ENCODE peak calls at places on chromosomes 1 and 21, in ten cellular contexts. One of them, this sample, is unnamed.

GRCh38 chr1:227316941-227317540 is 1.3 kb downstream of the CDC42BPA start:
- DNase-seq in ureter: no peak
- DNase-seq in Daoy: peak
- DNase-seq in hypothalamus: no peak
- DNase-seq in central memory CD8-positive, alpha-beta T cell: no peak
- DNase-seq in cardiac fibroblast: peak
- DNase-seq in BJ: no peak
- DNase-seq in NCI-H748 treated with DMSO at 0.1 percent for 48 hours: peak
- DNase-seq in AG09309: no peak
- DNase-seq in occipital lobe: peak
- DNase-seq in this sample: no peak

GRCh38 chr1:166975361-166976129 is at the start of gene ILDR2:
- DNase-seq in ureter: peak
- DNase-seq in hypothalamus: peak
- DNase-seq in NCI-H748 treated with DMSO at 0.1 percent for 48 hours: peak
- DNase-seq in BJ: no peak
- DNase-seq in central memory CD8-positive, alpha-beta T cell: no peak
- DNase-seq in Daoy: peak
- DNase-seq in cardiac fibroblast: peak
- DNase-seq in occipital lobe: peak
- DNase-seq in AG09309: no peak
- DNase-seq in this sample: no peak

GRCh38 chr1:220887868-220888664 is 8.8 kb downstream of the HLX start:
- DNase-seq in ureter: no peak
- DNase-seq in BJ: no peak
- DNase-seq in cardiac fibroblast: no peak
- DNase-seq in NCI-H748 treated with DMSO at 0.1 percent for 48 hours: no peak
- DNase-seq in AG09309: no peak
- DNase-seq in Daoy: no peak
- DNase-seq in central memory CD8-positive, alpha-beta T cell: no peak
- DNase-seq in occipital lobe: no peak
- DNase-seq in hypothalamus: no peak
- DNase-seq in this sample: no peak

GRCh38 chr1:165842363-165843129 is 15.1 kb downstream of the UCK2 start:
- DNase-seq in occipital lobe: no peak
- DNase-seq in AG09309: no peak
- DNase-seq in hypothalamus: no peak
- DNase-seq in BJ: no peak
- DNase-seq in central memory CD8-positive, alpha-beta T cell: no peak
- DNase-seq in cardiac fibroblast: peak
- DNase-seq in ureter: no peak
- DNase-seq in NCI-H748 treated with DMSO at 0.1 percent for 48 hours: no peak
- DNase-seq in Daoy: peak
- DNase-seq in this sample: no peak

GRCh38 chr1:154186177-154186576 is 5.7 kb downstream of the TPM3 start:
- DNase-seq in central memory CD8-positive, alpha-beta T cell: peak
- DNase-seq in BJ: no peak
- DNase-seq in hypothalamus: no peak
- DNase-seq in cardiac fibroblast: peak
- DNase-seq in ureter: no peak
- DNase-seq in occipital lobe: no peak
- DNase-seq in NCI-H748 treated with DMSO at 0.1 percent for 48 hours: peak
- DNase-seq in AG09309: no peak
- DNase-seq in Daoy: peak
- DNase-seq in this sample: no peak

GRCh38 chr1:87408665-87409248 is 80.1 kb downstream of the LMO4 start:
- DNase-seq in ureter: no peak
- DNase-seq in AG09309: no peak
- DNase-seq in NCI-H748 treated with DMSO at 0.1 percent for 48 hours: no peak
- DNase-seq in hypothalamus: no peak
- DNase-seq in central memory CD8-positive, alpha-beta T cell: no peak
- DNase-seq in cardiac fibroblast: no peak
- DNase-seq in Daoy: no peak
- DNase-seq in BJ: no peak
- DNase-seq in occipital lobe: no peak
- DNase-seq in this sample: no peak

GRCh38 chr1:64082459-64082858 is 121.0 kb upstream of the UBE2U start:
- DNase-seq in central memory CD8-positive, alpha-beta T cell: no peak
- DNase-seq in BJ: no peak
- DNase-seq in cardiac fibroblast: peak
- DNase-seq in hypothalamus: no peak
- DNase-seq in Daoy: peak
- DNase-seq in occipital lobe: no peak
- DNase-seq in NCI-H748 treated with DMSO at 0.1 percent for 48 hours: no peak
- DNase-seq in AG09309: no peak
- DNase-seq in ureter: no peak
- DNase-seq in this sample: no peak

GRCh38 chr1:176102243-176102642 is 104.8 kb downstream of the COP1 start:
- DNase-seq in hypothalamus: no peak
- DNase-seq in central memory CD8-positive, alpha-beta T cell: no peak
- DNase-seq in occipital lobe: no peak
- DNase-seq in AG09309: no peak
- DNase-seq in ureter: no peak
- DNase-seq in BJ: no peak
- DNase-seq in cardiac fibroblast: peak
- DNase-seq in Daoy: no peak
- DNase-seq in NCI-H748 treated with DMSO at 0.1 percent for 48 hours: no peak
- DNase-seq in this sample: no peak

GRCh38 chr1:57422271-57423134 is 1.4 kb downstream of the DAB1 start:
- DNase-seq in ureter: no peak
- DNase-seq in occipital lobe: peak
- DNase-seq in Daoy: peak
- DNase-seq in NCI-H748 treated with DMSO at 0.1 percent for 48 hours: peak
- DNase-seq in cardiac fibroblast: peak
- DNase-seq in hypothalamus: no peak
- DNase-seq in AG09309: no peak
- DNase-seq in central memory CD8-positive, alpha-beta T cell: no peak
- DNase-seq in BJ: no peak
- DNase-seq in this sample: no peak

GRCh38 chr1:3119748-3120524 is 50.9 kb downstream of the PRDM16 start:
- DNase-seq in BJ: no peak
- DNase-seq in NCI-H748 treated with DMSO at 0.1 percent for 48 hours: no peak
- DNase-seq in ureter: no peak
- DNase-seq in Daoy: peak
- DNase-seq in occipital lobe: no peak
- DNase-seq in hypothalamus: no peak
- DNase-seq in central memory CD8-positive, alpha-beta T cell: no peak
- DNase-seq in cardiac fibroblast: no peak
- DNase-seq in AG09309: no peak
- DNase-seq in this sample: no peak

GRCh38 chr1:17861685-17862084 is 106.6 kb downstream of the ACTL8 start:
- DNase-seq in central memory CD8-positive, alpha-beta T cell: no peak
- DNase-seq in NCI-H748 treated with DMSO at 0.1 percent for 48 hours: peak
- DNase-seq in AG09309: no peak
- DNase-seq in Daoy: peak
- DNase-seq in BJ: no peak
- DNase-seq in cardiac fibroblast: no peak
- DNase-seq in occipital lobe: no peak
- DNase-seq in ureter: no peak
- DNase-seq in hypothalamus: no peak
- DNase-seq in this sample: no peak

GRCh38 chr1:205692406-205692805 is 12.1 kb upstream of the SLC45A3 start:
- DNase-seq in occipital lobe: no peak
- DNase-seq in ureter: no peak
- DNase-seq in central memory CD8-positive, alpha-beta T cell: no peak
- DNase-seq in BJ: no peak
- DNase-seq in cardiac fibroblast: no peak
- DNase-seq in Daoy: no peak
- DNase-seq in hypothalamus: no peak
- DNase-seq in NCI-H748 treated with DMSO at 0.1 percent for 48 hours: no peak
- DNase-seq in AG09309: no peak
- DNase-seq in this sample: no peak

GRCh38 chr1:82139751-82140468 is 339.2 kb downstream of the ADGRL2 start:
- DNase-seq in hypothalamus: no peak
- DNase-seq in NCI-H748 treated with DMSO at 0.1 percent for 48 hours: no peak
- DNase-seq in central memory CD8-positive, alpha-beta T cell: no peak
- DNase-seq in BJ: no peak
- DNase-seq in cardiac fibroblast: no peak
- DNase-seq in AG09309: no peak
- DNase-seq in Daoy: no peak
- DNase-seq in occipital lobe: no peak
- DNase-seq in ureter: no peak
- DNase-seq in this sample: no peak

GRCh38 chr1:157025321-157025720 is 20.2 kb downstream of the ARHGEF11 start:
- DNase-seq in hypothalamus: no peak
- DNase-seq in Daoy: no peak
- DNase-seq in BJ: no peak
- DNase-seq in occipital lobe: no peak
- DNase-seq in cardiac fibroblast: no peak
- DNase-seq in ureter: no peak
- DNase-seq in central memory CD8-positive, alpha-beta T cell: no peak
- DNase-seq in NCI-H748 treated with DMSO at 0.1 percent for 48 hours: no peak
- DNase-seq in AG09309: no peak
- DNase-seq in this sample: no peak

GRCh38 chr1:10863916-10864315 is 67.5 kb upstream of the CASZ1 start:
- DNase-seq in AG09309: no peak
- DNase-seq in hypothalamus: no peak
- DNase-seq in BJ: no peak
- DNase-seq in ureter: no peak
- DNase-seq in NCI-H748 treated with DMSO at 0.1 percent for 48 hours: no peak
- DNase-seq in occipital lobe: no peak
- DNase-seq in cardiac fibroblast: no peak
- DNase-seq in Daoy: no peak
- DNase-seq in central memory CD8-positive, alpha-beta T cell: no peak
- DNase-seq in this sample: no peak

GRCh38 chr1:12511516-12512468 is 106.2 kb downstream of the DHRS3 start:
- DNase-seq in occipital lobe: no peak
- DNase-seq in ureter: no peak
- DNase-seq in NCI-H748 treated with DMSO at 0.1 percent for 48 hours: no peak
- DNase-seq in BJ: no peak
- DNase-seq in hypothalamus: no peak
- DNase-seq in AG09309: no peak
- DNase-seq in Daoy: no peak
- DNase-seq in cardiac fibroblast: no peak
- DNase-seq in central memory CD8-positive, alpha-beta T cell: no peak
- DNase-seq in this sample: no peak

GRCh38 chr1:99849413-99849743 is 783 bp upstream of the AGL start:
- DNase-seq in AG09309: no peak
- DNase-seq in hypothalamus: no peak
- DNase-seq in BJ: no peak
- DNase-seq in cardiac fibroblast: no peak
- DNase-seq in ureter: no peak
- DNase-seq in occipital lobe: no peak
- DNase-seq in central memory CD8-positive, alpha-beta T cell: no peak
- DNase-seq in NCI-H748 treated with DMSO at 0.1 percent for 48 hours: peak
- DNase-seq in Daoy: no peak
- DNase-seq in this sample: no peak

GRCh38 chr1:157073944-157074685 is 25.5 kb downstream of the ETV3L start:
- DNase-seq in ureter: peak
- DNase-seq in Daoy: peak
- DNase-seq in NCI-H748 treated with DMSO at 0.1 percent for 48 hours: peak
- DNase-seq in cardiac fibroblast: peak
- DNase-seq in BJ: no peak
- DNase-seq in occipital lobe: peak
- DNase-seq in AG09309: peak
- DNase-seq in hypothalamus: peak
- DNase-seq in central memory CD8-positive, alpha-beta T cell: no peak
- DNase-seq in this sample: no peak

GRCh38 chr1:109091196-109092193 is 931 bp downstream of the TMEM167B start:
- DNase-seq in hypothalamus: no peak
- DNase-seq in AG09309: no peak
- DNase-seq in Daoy: no peak
- DNase-seq in cardiac fibroblast: peak
- DNase-seq in occipital lobe: no peak
- DNase-seq in NCI-H748 treated with DMSO at 0.1 percent for 48 hours: no peak
- DNase-seq in BJ: no peak
- DNase-seq in central memory CD8-positive, alpha-beta T cell: no peak
- DNase-seq in ureter: no peak
- DNase-seq in this sample: no peak

GRCh38 chr1:95084317-95085176 is 11.8 kb upstream of the ALG14 start:
- DNase-seq in AG09309: no peak
- DNase-seq in hypothalamus: no peak
- DNase-seq in BJ: no peak
- DNase-seq in ureter: no peak
- DNase-seq in occipital lobe: no peak
- DNase-seq in Daoy: peak
- DNase-seq in cardiac fibroblast: peak
- DNase-seq in NCI-H748 treated with DMSO at 0.1 percent for 48 hours: no peak
- DNase-seq in central memory CD8-positive, alpha-beta T cell: no peak
- DNase-seq in this sample: no peak

GRCh38 chr1:167472729-167473529 is 45.4 kb downstream of the CD247 start:
- DNase-seq in Daoy: peak
- DNase-seq in AG09309: no peak
- DNase-seq in occipital lobe: no peak
- DNase-seq in central memory CD8-positive, alpha-beta T cell: no peak
- DNase-seq in ureter: no peak
- DNase-seq in cardiac fibroblast: no peak
- DNase-seq in NCI-H748 treated with DMSO at 0.1 percent for 48 hours: no peak
- DNase-seq in BJ: no peak
- DNase-seq in hypothalamus: no peak
- DNase-seq in this sample: no peak

GRCh38 chr1:43247256-43247921 is 22.4 kb upstream of the TMEM125 start:
- DNase-seq in Daoy: no peak
- DNase-seq in central memory CD8-positive, alpha-beta T cell: no peak
- DNase-seq in BJ: no peak
- DNase-seq in ureter: peak
- DNase-seq in AG09309: no peak
- DNase-seq in hypothalamus: no peak
- DNase-seq in occipital lobe: no peak
- DNase-seq in cardiac fibroblast: no peak
- DNase-seq in NCI-H748 treated with DMSO at 0.1 percent for 48 hours: no peak
- DNase-seq in this sample: no peak

GRCh38 chr21:34122047-34122446 is 48.7 kb downstream of the MRPS6 start:
- DNase-seq in Daoy: no peak
- DNase-seq in BJ: no peak
- DNase-seq in AG09309: no peak
- DNase-seq in cardiac fibroblast: no peak
- DNase-seq in hypothalamus: no peak
- DNase-seq in central memory CD8-positive, alpha-beta T cell: no peak
- DNase-seq in occipital lobe: no peak
- DNase-seq in NCI-H748 treated with DMSO at 0.1 percent for 48 hours: no peak
- DNase-seq in ureter: no peak
- DNase-seq in this sample: no peak

GRCh38 chr1:40636777-40637176 is 28.7 kb downstream of the RIMS3 start:
- DNase-seq in ureter: no peak
- DNase-seq in Daoy: no peak
- DNase-seq in BJ: no peak
- DNase-seq in central memory CD8-positive, alpha-beta T cell: no peak
- DNase-seq in AG09309: no peak
- DNase-seq in NCI-H748 treated with DMSO at 0.1 percent for 48 hours: no peak
- DNase-seq in occipital lobe: no peak
- DNase-seq in cardiac fibroblast: no peak
- DNase-seq in hypothalamus: no peak
- DNase-seq in this sample: no peak

GRCh38 chr1:53575141-53575947 is 116.1 kb downstream of the DMRTB1 start:
- DNase-seq in BJ: no peak
- DNase-seq in central memory CD8-positive, alpha-beta T cell: no peak
- DNase-seq in occipital lobe: no peak
- DNase-seq in NCI-H748 treated with DMSO at 0.1 percent for 48 hours: no peak
- DNase-seq in Daoy: no peak
- DNase-seq in hypothalamus: no peak
- DNase-seq in ureter: no peak
- DNase-seq in cardiac fibroblast: no peak
- DNase-seq in AG09309: no peak
- DNase-seq in this sample: no peak

GRCh38 chr1:110176299-110176956 is 26.1 kb downstream of the SLC6A17 start:
- DNase-seq in Daoy: peak
- DNase-seq in ureter: peak
- DNase-seq in occipital lobe: no peak
- DNase-seq in AG09309: no peak
- DNase-seq in hypothalamus: peak
- DNase-seq in BJ: no peak
- DNase-seq in cardiac fibroblast: no peak
- DNase-seq in central memory CD8-positive, alpha-beta T cell: no peak
- DNase-seq in NCI-H748 treated with DMSO at 0.1 percent for 48 hours: peak
- DNase-seq in this sample: no peak

GRCh38 chr1:197904126-197904787 is 1.8 kb downstream of the C1orf53 start:
- DNase-seq in BJ: no peak
- DNase-seq in occipital lobe: no peak
- DNase-seq in central memory CD8-positive, alpha-beta T cell: no peak
- DNase-seq in cardiac fibroblast: no peak
- DNase-seq in NCI-H748 treated with DMSO at 0.1 percent for 48 hours: no peak
- DNase-seq in Daoy: no peak
- DNase-seq in AG09309: no peak
- DNase-seq in hypothalamus: no peak
- DNase-seq in ureter: no peak
- DNase-seq in this sample: no peak

GRCh38 chr1:56643661-56644060 is 1.5 kb upstream of the PRKAA2 start:
- DNase-seq in AG09309: no peak
- DNase-seq in hypothalamus: no peak
- DNase-seq in ureter: no peak
- DNase-seq in occipital lobe: no peak
- DNase-seq in central memory CD8-positive, alpha-beta T cell: no peak
- DNase-seq in Daoy: no peak
- DNase-seq in NCI-H748 treated with DMSO at 0.1 percent for 48 hours: no peak
- DNase-seq in BJ: no peak
- DNase-seq in cardiac fibroblast: no peak
- DNase-seq in this sample: no peak